ENCODE peak calls at places on chromosomes 12 and 14, in five cellular contexts. L is activated naive CD4-positive, alpha-beta T cell treated with anti-CD3 and anti-CD28 coated beads, Interleukin-2, amount 50 U/mL, for 72 hours; T is foreskin fibroblast; J is sciatic nerve; V is psoas muscle. D is an unnamed sample.

GRCh38 chr12:56990648-56991318 is 15.6 kb downstream of the ZBTB39 start:
- DNase-seq in L (no peak), V (no peak), T (no peak), J (no peak), D (no peak)

GRCh38 chr12:50104614-50105366 is 982 bp downstream of the GPD1 start:
- DNase-seq in V (peak), L (no peak), T (no peak), J (no peak), D (no peak)

GRCh38 chr14:96352708-96353107 is 10.4 kb downstream of the ATG2B start:
- DNase-seq in V (no peak), J (no peak), T (no peak), L (no peak), D (no peak)

GRCh38 chr12:68851592-68851952 is 43.6 kb downstream of the MDM2 start:
- DNase-seq in L (no peak), V (no peak), J (no peak), T (no peak), D (no peak)

GRCh38 chr12:52308807-52309425 is 12.3 kb downstream of the KRT83 start:
- DNase-seq in T (no peak), L (no peak), V (no peak), J (no peak), D (no peak)

GRCh38 chr12:77488041-77488620 is 342.6 kb upstream of the NAV3 start:
- DNase-seq in J (no peak), T (peak), V (no peak), L (no peak), D (no peak)

GRCh38 chr12:98002887-98003493 is 512.4 kb upstream of the TMPO start:
- DNase-seq in T (no peak), V (no peak), J (no peak), L (no peak), D (peak)

GRCh38 chr12:3418609-3419469 is 72.2 kb upstream of the PRMT8 start:
- DNase-seq in V (no peak), J (no peak), L (no peak), T (no peak), D (no peak)

GRCh38 chr14:35215110-35215872 is 76.9 kb upstream of the PSMA6 start:
- DNase-seq in L (no peak), J (no peak), T (peak), V (no peak), D (peak)

GRCh38 chr12:49357099-49357678 is 10.1 kb upstream of the SPATS2 start:
- DNase-seq in T (peak), J (no peak), L (no peak), V (no peak), D (no peak)

GRCh38 chr12:110717037-110717436 is 25.7 kb downstream of the PPP1CC start:
- DNase-seq in J (no peak), V (no peak), L (no peak), T (no peak), D (no peak)

GRCh38 chr12:75364918-75365317 is 26.0 kb upstream of the GLIPR1L2 start:
- DNase-seq in T (peak), V (no peak), J (no peak), L (no peak), D (no peak)

GRCh38 chr14:73323889-73324535 is 86.7 kb downstream of the PAPLN start:
- DNase-seq in L (no peak), T (no peak), J (no peak), V (no peak), D (no peak)

GRCh38 chr14:53295985-53296582 is 143.0 kb upstream of the DDHD1 start:
- DNase-seq in L (no peak), V (no peak), J (no peak), T (no peak), D (peak)

GRCh38 chr12:22518067-22518719 is 26.1 kb downstream of the C2CD5 start:
- DNase-seq in T (no peak), L (no peak), V (no peak), J (no peak), D (no peak)

GRCh38 chr14:92263681-92264080 is 59.3 kb upstream of the SLC24A4 start:
- DNase-seq in L (no peak), V (no peak), T (no peak), J (no peak), D (no peak)

GRCh38 chr12:113069751-113070116 is 13.2 kb downstream of the DTX1 start:
- DNase-seq in J (no peak), V (no peak), T (no peak), L (no peak), D (no peak)

GRCh38 chr12:85489194-85489593 is 209.2 kb downstream of the ALX1 start:
- DNase-seq in T (no peak), J (no peak), V (no peak), L (no peak), D (no peak)

GRCh38 chr12:89927226-89927698 is 218.6 kb upstream of the ATP2B1 start:
- DNase-seq in V (no peak), L (no peak), T (no peak), J (no peak), D (no peak)

GRCh38 chr14:95467657-95468056 is 48.8 kb downstream of the SYNE3 start:
- DNase-seq in J (no peak), L (no peak), T (no peak), V (no peak), D (no peak)

GRCh38 chr14:105061428-105062047 is 3.7 kb downstream of the GPR132 start:
- DNase-seq in T (no peak), J (peak), L (peak), V (peak), D (no peak)

GRCh38 chr14:71403673-71404072 is 496.4 kb downstream of the PCNX1 start:
- DNase-seq in T (no peak), V (no peak), L (no peak), J (no peak), D (no peak)

GRCh38 chr12:69046920-69047319 is 113.9 kb upstream of the CPM start:
- DNase-seq in V (no peak), T (no peak), L (no peak), J (no peak), D (no peak)

GRCh38 chr14:74038015-74038859 is 19.1 kb downstream of the BBOF1 start:
- DNase-seq in L (no peak), J (no peak), V (no peak), T (no peak), D (peak)

GRCh38 chr12:116099664-116100432 is 177.6 kb downstream of the MED13L start:
- DNase-seq in T (no peak), L (no peak), J (no peak), V (no peak), D (no peak)

GRCh38 chr12:66467932-66468331 is 165.6 kb downstream of the HELB start:
- DNase-seq in L (no peak), V (no peak), J (no peak), T (no peak), D (no peak)

GRCh38 chr14:99907761-99908652 is 114.8 kb downstream of the EML1 start:
- DNase-seq in T (no peak), L (no peak), V (no peak), J (no peak), D (no peak)

GRCh38 chr14:93184391-93185332 is at the start of the genes LYSET and MOAP1:
- DNase-seq in J (peak), V (peak), T (peak), L (peak), D (peak)

GRCh38 chr12:75862692-75863471 is 168.7 kb downstream of the PHLDA1 start:
- DNase-seq in L (no peak), V (no peak), T (peak), J (no peak), D (no peak)

GRCh38 chr14:80956922-80957321 is 1.5 kb downstream of the TSHR start:
- DNase-seq in V (no peak), T (no peak), L (no peak), J (no peak), D (no peak)

GRCh38 chr12:78036889-78037288 is 206.2 kb downstream of the NAV3 start:
- DNase-seq in L (no peak), J (no peak), V (peak), T (no peak), D (no peak)

GRCh38 chr12:104793280-104793679 is 164.8 kb downstream of the SLC41A2 start:
- DNase-seq in J (no peak), T (peak), V (no peak), L (no peak), D (no peak)

GRCh38 chr12:77167801-77168200 is 102.4 kb upstream of the E2F7 start:
- DNase-seq in J (no peak), L (no peak), T (peak), V (no peak), D (no peak)

GRCh38 chr14:50333010-50333409 is 20.9 kb downstream of the DMAC2L start:
- DNase-seq in V (no peak), J (no peak), T (peak), L (no peak), D (no peak)

GRCh38 chr12:62520361-62520760 is 53.7 kb downstream of the MON2 start:
- DNase-seq in J (no peak), T (no peak), V (no peak), L (no peak), D (no peak)

GRCh38 chr14:72595152-72595551 is 298.7 kb downstream of the DPF3 start:
- DNase-seq in V (no peak), J (no peak), L (no peak), T (no peak), D (no peak)

GRCh38 chr12:90543841-90544240 is 411.1 kb downstream of the CCER1 start:
- DNase-seq in V (no peak), T (peak), L (no peak), J (no peak), D (no peak)

D was measured in putamen.